ENCODE peak calls at places on chromosomes 16 and 17, in five cellular contexts. One of them, this sample, is unnamed.

GRCh38 chr17:16040710-16041251 is 41.2 kb downstream of the TTC19 start:
- DNase-seq in H1: no peak
- DNase-seq in trophoblast cell: peak
- DNase-seq in H9: no peak
- DNase-seq in mesenchymal stem cell: no peak
- DNase-seq in this sample: no peak

GRCh38 chr16:20940864-20941634 is 40.5 kb downstream of the LYRM1 start:
- DNase-seq in H9: no peak
- DNase-seq in H1: no peak
- DNase-seq in mesenchymal stem cell: no peak
- DNase-seq in trophoblast cell: no peak
- DNase-seq in this sample: no peak

GRCh38 chr17:80790981-80791742 is 200.5 kb upstream of the CHMP6 start:
- DNase-seq in trophoblast cell: no peak
- DNase-seq in mesenchymal stem cell: peak
- DNase-seq in H9: no peak
- DNase-seq in H1: no peak
- DNase-seq in this sample: no peak

GRCh38 chr17:77836557-77837041 is 121.9 kb upstream of the TNRC6C start:
- DNase-seq in H1: no peak
- DNase-seq in mesenchymal stem cell: peak
- DNase-seq in H9: no peak
- DNase-seq in trophoblast cell: peak
- DNase-seq in this sample: no peak

GRCh38 chr17:76023900-76024237 is 3.2 kb downstream of the EVPL start:
- DNase-seq in mesenchymal stem cell: no peak
- DNase-seq in H9: no peak
- DNase-seq in H1: no peak
- DNase-seq in trophoblast cell: no peak
- DNase-seq in this sample: no peak

GRCh38 chr16:19923396-19923795 is 38.7 kb upstream of the GPRC5B start:
- DNase-seq in mesenchymal stem cell: no peak
- DNase-seq in H9: peak
- DNase-seq in trophoblast cell: no peak
- DNase-seq in H1: no peak
- DNase-seq in this sample: no peak

GRCh38 chr17:73950515-73950914 is 253.0 kb upstream of the RPL38 start:
- DNase-seq in H9: peak
- DNase-seq in H1: no peak
- DNase-seq in trophoblast cell: no peak
- DNase-seq in mesenchymal stem cell: no peak
- DNase-seq in this sample: no peak

GRCh38 chr16:81366316-81366932 is 51.7 kb downstream of the GAN start:
- DNase-seq in H9: no peak
- DNase-seq in H1: no peak
- DNase-seq in mesenchymal stem cell: peak
- DNase-seq in trophoblast cell: peak
- DNase-seq in this sample: peak

GRCh38 chr17:7388856-7389255 is 5.5 kb downstream of the PLSCR3 start:
- DNase-seq in trophoblast cell: no peak
- DNase-seq in H1: no peak
- DNase-seq in H9: no peak
- DNase-seq in mesenchymal stem cell: no peak
- DNase-seq in this sample: no peak

GRCh38 chr17:80027043-80027435 is 8.6 kb downstream of the TBC1D16 start:
- DNase-seq in H1: no peak
- DNase-seq in H9: no peak
- DNase-seq in trophoblast cell: no peak
- DNase-seq in mesenchymal stem cell: no peak
- DNase-seq in this sample: no peak

GRCh38 chr17:39158623-39159022 is 7.2 kb upstream of the PLXDC1 start:
- DNase-seq in mesenchymal stem cell: no peak
- DNase-seq in trophoblast cell: peak
- DNase-seq in H9: no peak
- DNase-seq in H1: no peak
- DNase-seq in this sample: no peak

GRCh38 chr16:11677959-11678881 is 10.0 kb downstream of the SNN start:
- DNase-seq in mesenchymal stem cell: no peak
- DNase-seq in H1: no peak
- DNase-seq in trophoblast cell: no peak
- DNase-seq in H9: no peak
- DNase-seq in this sample: no peak

GRCh38 chr16:4351880-4352279 is 759 bp upstream of the PAM16 start:
- DNase-seq in H1: no peak
- DNase-seq in trophoblast cell: peak
- DNase-seq in H9: no peak
- DNase-seq in mesenchymal stem cell: peak
- DNase-seq in this sample: no peak
- H3K9ac ChIP-seq in H1: no peak
- H3K9ac ChIP-seq in trophoblast cell: no peak
- H3K9ac ChIP-seq in H9: no peak
- H3K9ac ChIP-seq in mesenchymal stem cell: peak
- H3K9ac ChIP-seq in this sample: no peak

DNA sequence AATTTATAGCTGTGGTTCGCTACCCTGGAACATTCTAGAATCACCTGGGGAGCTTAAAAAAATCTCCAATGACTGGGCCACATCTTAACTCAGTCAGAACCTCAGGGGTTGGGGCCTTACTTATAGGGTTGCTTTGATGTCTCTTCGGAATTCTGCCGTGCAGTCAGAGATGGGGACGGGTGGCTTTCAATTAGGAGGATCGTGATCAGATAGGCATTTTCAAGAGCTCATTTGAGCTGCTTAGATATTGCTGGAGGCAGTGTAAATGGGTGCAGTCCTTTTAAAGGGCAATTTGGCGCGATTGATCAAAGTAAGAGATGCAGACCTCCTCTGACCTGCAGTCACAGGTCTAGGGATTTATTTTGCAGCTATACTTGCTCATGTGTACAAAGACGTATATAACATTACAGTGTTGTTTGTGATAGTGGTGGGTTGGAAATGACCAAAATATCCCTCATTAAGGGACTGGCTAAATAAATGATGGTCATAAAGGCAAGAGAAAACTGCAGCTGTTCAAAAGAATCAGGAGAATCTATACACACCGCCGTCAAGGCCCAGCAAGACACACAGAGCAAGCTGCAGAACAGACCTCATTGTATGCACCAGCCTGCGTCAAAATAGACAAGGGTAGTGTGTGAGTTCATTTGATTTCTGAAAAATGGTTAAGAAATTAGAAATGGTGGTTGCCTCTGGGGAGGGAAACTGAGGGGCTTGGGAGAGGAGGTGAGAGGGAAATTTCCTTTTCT is 6.3 kb upstream of the KCNG4 start:
- DNase-seq in H9: no peak
- DNase-seq in trophoblast cell: no peak
- DNase-seq in H1: no peak
- DNase-seq in mesenchymal stem cell: no peak
- DNase-seq in this sample: no peak
- H2BK12ac ChIP-seq in H9: no peak
- H2BK12ac ChIP-seq in trophoblast cell: no peak
- H2BK12ac ChIP-seq in H1: no peak
- H2BK12ac ChIP-seq in mesenchymal stem cell: no peak
- H2BK12ac ChIP-seq in this sample: no peak

GRCh38 chr16:22297114-22297870 is at the start of gene POLR3E:
- DNase-seq in H1: peak
- DNase-seq in mesenchymal stem cell: peak
- DNase-seq in trophoblast cell: peak
- DNase-seq in H9: peak
- DNase-seq in this sample: peak
- H4K91ac ChIP-seq in H1: peak
- H4K91ac ChIP-seq in mesenchymal stem cell: peak
- H4K91ac ChIP-seq in trophoblast cell: peak
- H4K91ac ChIP-seq in H9: no peak
- H4K91ac ChIP-seq in this sample: no peak

DNA sequence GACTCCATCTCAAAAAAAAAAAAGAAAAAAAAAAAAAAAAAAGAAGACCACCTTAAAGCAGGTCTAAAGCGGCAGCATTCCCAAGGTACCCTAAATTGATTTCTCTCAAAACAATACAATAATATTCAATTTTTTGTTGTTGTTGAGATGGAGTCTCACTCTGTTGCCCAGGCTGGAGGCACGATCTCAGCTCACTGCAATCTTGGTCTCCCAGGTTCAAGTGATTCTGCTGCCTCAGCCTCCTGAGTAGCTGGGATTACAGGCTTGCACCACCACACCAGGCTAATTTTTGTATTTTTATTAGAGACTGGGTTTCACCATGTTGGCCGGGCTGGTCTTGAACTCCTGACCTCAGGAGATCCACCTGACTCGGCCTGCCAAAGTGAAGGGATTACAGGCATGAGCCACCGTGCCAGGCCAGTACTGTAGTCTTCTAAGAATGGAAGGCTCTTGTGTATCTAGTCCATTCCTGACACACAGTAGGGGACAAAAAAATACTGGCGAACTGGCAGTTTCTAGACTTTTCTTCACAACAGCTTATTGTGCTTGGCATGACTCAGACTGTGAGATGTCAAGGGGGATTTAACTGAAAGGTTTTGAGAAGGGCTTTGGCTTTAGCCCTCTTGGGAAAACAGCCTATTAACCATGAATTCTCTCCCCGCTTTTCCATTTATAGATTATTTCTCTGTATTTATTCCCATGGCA is 17.3 kb downstream of the CDR2 start:
- DNase-seq in trophoblast cell: no peak
- DNase-seq in mesenchymal stem cell: peak
- DNase-seq in H9: no peak
- DNase-seq in H1: no peak
- DNase-seq in this sample: no peak
- H3K9ac ChIP-seq in trophoblast cell: no peak
- H3K9ac ChIP-seq in mesenchymal stem cell: no peak
- H3K9ac ChIP-seq in H9: no peak
- H3K9ac ChIP-seq in H1: no peak
- H3K9ac ChIP-seq in this sample: no peak

DNA sequence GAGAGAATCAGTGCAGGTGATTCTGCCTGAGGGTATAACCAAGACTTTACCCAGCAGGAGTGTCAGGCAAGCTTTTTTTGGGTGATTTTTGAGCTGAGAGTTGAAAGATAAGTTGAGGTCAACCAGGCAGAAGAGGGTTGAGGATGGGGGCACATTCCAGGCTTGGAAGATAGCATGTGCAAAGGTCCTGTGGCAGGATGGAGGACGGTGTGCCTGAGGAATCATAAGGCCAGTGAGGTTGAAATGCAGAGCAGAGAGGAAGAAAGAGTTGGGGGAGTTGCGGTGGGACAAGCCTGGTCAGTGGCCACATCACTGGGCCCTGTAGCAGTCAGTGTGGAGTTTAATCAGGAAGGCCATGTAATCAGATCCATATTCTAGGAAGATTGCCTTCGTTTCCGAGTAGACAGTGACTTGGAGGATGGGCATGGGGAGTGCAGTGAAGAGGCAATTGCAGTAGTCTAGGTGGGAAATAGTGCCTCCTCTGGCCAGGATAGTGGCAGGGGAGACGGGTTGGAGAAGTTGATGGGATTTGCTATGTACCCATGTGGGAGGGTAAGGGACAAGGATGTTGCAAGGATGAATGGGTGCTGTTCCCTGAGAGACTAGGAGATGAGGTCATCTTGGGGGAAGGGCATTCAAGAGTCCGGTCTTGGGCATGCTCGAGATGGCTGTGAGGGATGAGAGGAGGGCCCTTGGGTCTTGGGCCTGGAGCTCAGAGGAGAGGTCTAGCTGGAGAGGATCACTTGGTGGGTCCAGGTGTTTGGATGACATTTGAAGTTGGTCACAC is 3.9 kb downstream of the PLEKHG4 start:
- DNase-seq in H1: no peak
- DNase-seq in trophoblast cell: no peak
- DNase-seq in H9: no peak
- DNase-seq in mesenchymal stem cell: peak
- DNase-seq in this sample: no peak
- H2BK12ac ChIP-seq in H1: no peak
- H2BK12ac ChIP-seq in trophoblast cell: no peak
- H2BK12ac ChIP-seq in H9: no peak
- H2BK12ac ChIP-seq in mesenchymal stem cell: no peak
- H2BK12ac ChIP-seq in this sample: no peak

DNA sequence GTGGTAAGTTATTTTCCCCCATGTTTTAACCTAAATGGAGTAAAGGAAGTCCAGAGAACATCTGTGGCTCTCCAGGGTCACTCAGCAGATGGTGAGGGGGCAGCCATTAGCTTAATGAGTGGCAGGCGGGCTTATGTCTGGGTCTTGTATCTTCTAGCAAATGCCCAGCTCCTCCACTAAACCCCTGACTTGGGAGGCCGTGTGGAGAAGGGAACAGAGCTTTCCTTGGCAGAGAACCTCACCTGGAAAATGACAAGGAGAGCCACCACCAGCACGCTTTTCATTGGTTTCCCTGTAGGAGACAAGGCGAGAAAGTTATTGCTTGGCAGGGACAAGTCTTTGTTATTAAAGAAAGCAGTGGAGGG is 6.6 kb downstream of the CCR7 start:
- DNase-seq in H1: no peak
- DNase-seq in mesenchymal stem cell: no peak
- DNase-seq in trophoblast cell: no peak
- DNase-seq in H9: no peak
- DNase-seq in this sample: no peak
- H4K91ac ChIP-seq in H1: no peak
- H4K91ac ChIP-seq in mesenchymal stem cell: no peak
- H4K91ac ChIP-seq in trophoblast cell: peak
- H4K91ac ChIP-seq in H9: no peak
- H4K91ac ChIP-seq in this sample: no peak

GRCh38 chr17:65043802-65044201 is 12.7 kb downstream of the GNA13 start:
- DNase-seq in H9: no peak
- DNase-seq in trophoblast cell: no peak
- DNase-seq in H1: no peak
- DNase-seq in mesenchymal stem cell: no peak
- DNase-seq in this sample: no peak
- H3K9ac ChIP-seq in H9: no peak
- H3K9ac ChIP-seq in trophoblast cell: no peak
- H3K9ac ChIP-seq in H1: no peak
- H3K9ac ChIP-seq in mesenchymal stem cell: no peak
- H3K9ac ChIP-seq in this sample: no peak

GRCh38 chr17:42512246-42512645 is 23.8 kb upstream of the NAGLU start:
- DNase-seq in H9: no peak
- DNase-seq in trophoblast cell: peak
- DNase-seq in H1: no peak
- DNase-seq in mesenchymal stem cell: no peak
- DNase-seq in this sample: no peak
- H2BK12ac ChIP-seq in H9: no peak
- H2BK12ac ChIP-seq in trophoblast cell: no peak
- H2BK12ac ChIP-seq in H1: no peak
- H2BK12ac ChIP-seq in mesenchymal stem cell: peak
- H2BK12ac ChIP-seq in this sample: no peak

GRCh38 chr17:1829189-1829578 is 518 bp downstream of the SMYD4 start:
- DNase-seq in mesenchymal stem cell: no peak
- DNase-seq in H1: no peak
- DNase-seq in trophoblast cell: peak
- DNase-seq in H9: no peak
- DNase-seq in this sample: peak
- H4K91ac ChIP-seq in mesenchymal stem cell: no peak
- H4K91ac ChIP-seq in H1: no peak
- H4K91ac ChIP-seq in trophoblast cell: peak
- H4K91ac ChIP-seq in H9: no peak
- H4K91ac ChIP-seq in this sample: no peak